ENCODE peak calls at places on chromosomes 6 and 20, in nine cellular contexts. T is heart right ventricle, Z is cardiac muscle cell, S is HCT116, D is hepatocyte, I is GM12878, K is neural progenitor cell, V is GM23338, B is mucosa of descending colon. E is an unnamed sample.
A peak's percentile ranks its signal among the peaks of the same experiment; 100 is the strongest.

GRCh38 chr6:10205120-10205519 is 209.8 kb downstream of the TFAP2A start:
- DNase-seq in S (no peak), I (no peak), B (no peak), D (no peak), T (no peak), K (no peak), Z (no peak), V (no peak), E (no peak)

GRCh38 chr6:128519931-128520435 is 416 bp downstream of the PTPRK start:
- DNase-seq in S (no peak), V (peak; percentile 61), D (no peak), T (peak; percentile 44), B (peak; percentile 65), Z (peak; percentile 77), K (no peak), I (no peak), E (no peak)

GRCh38 chr6:45447721-45448120 is 70.0 kb upstream of the SUPT3H start:
- DNase-seq in T (no peak), S (no peak), K (no peak), Z (no peak), V (no peak), I (no peak), B (no peak), D (no peak), E (no peak)

GRCh38 chr6:165843568-165844113 is 180.6 kb upstream of the PDE10A start:
- DNase-seq in B (no peak), I (no peak), D (no peak), T (no peak), S (no peak), V (no peak), Z (no peak), K (no peak), E (no peak)

GRCh38 chr6:135093578-135093977 is 39.0 kb upstream of the HBS1L start:
- DNase-seq in B (no peak), Z (peak; percentile 62), D (no peak), T (no peak), V (no peak), I (no peak), S (no peak), K (no peak), E (no peak)

GRCh38 chr6:160222491-160222890 is 36.1 kb downstream of the SLC22A2 start:
- DNase-seq in S (no peak), T (no peak), K (no peak), V (peak; percentile 58), D (no peak), I (no peak), Z (no peak), B (no peak), E (no peak)

GRCh38 chr20:1005452-1006027 is 3.4 kb upstream of the RSPO4 start:
- DNase-seq in Z (peak; percentile 36), S (peak; percentile 63), K (peak; percentile 82), I (peak; percentile 2), B (no peak), V (peak; percentile 92), T (no peak), D (peak; percentile 67), E (no peak)

GRCh38 chr6:138028893-138029292 is 78.3 kb downstream of the PERP start:
- DNase-seq in S (no peak), I (no peak), D (no peak), V (no peak), Z (no peak), B (no peak), T (no peak), K (no peak), E (no peak)

GRCh38 chr20:54475334-54476287 is at the start of gene DOK5:
- DNase-seq in K (peak; percentile 74), S (no peak), T (peak; percentile 52), I (no peak), D (peak; percentile 63), B (no peak), V (peak; percentile 80), Z (peak; percentile 83), E (no peak)

GRCh38 chr6:11271637-11272036 is 39.2 kb upstream of the NEDD9 start:
- DNase-seq in Z (peak; percentile 32), T (no peak), S (no peak), B (no peak), D (no peak), K (no peak), V (no peak), I (no peak), E (no peak)

GRCh38 chr20:33113387-33113908 is 34.0 kb downstream of the BPIFB4 start:
- DNase-seq in I (no peak), S (no peak), D (no peak), B (no peak), K (no peak), Z (no peak), T (no peak), V (no peak), E (no peak)

GRCh38 chr6:106922626-106923025 is 51.9 kb downstream of the CD24 start:
- DNase-seq in K (no peak), T (no peak), S (no peak), B (no peak), I (no peak), D (no peak), V (no peak), Z (no peak), E (no peak)

GRCh38 chr20:22921595-22922421 is 113.3 kb upstream of the SSTR4 start:
- DNase-seq in I (no peak), S (no peak), B (no peak), Z (peak; percentile 81), T (no peak), V (no peak), K (no peak), D (no peak), E (no peak)

GRCh38 chr6:3231213-3232016 is 4.0 kb upstream of the TUBB2B start:
- DNase-seq in V (peak; percentile 93), T (no peak), K (peak; percentile 92), B (peak; percentile 63), Z (peak; percentile 83), I (no peak), D (peak; percentile 96), S (no peak), E (peak; percentile 91)

GRCh38 chr20:48601798-48602197 is 226.0 kb downstream of the PREX1 start:
- DNase-seq in D (no peak), Z (no peak), K (no peak), I (no peak), T (no peak), S (no peak), V (no peak), B (no peak), E (peak; percentile 0)

GRCh38 chr20:8932192-8933150 is 136.4 kb upstream of the PLCB4 start:
- DNase-seq in B (no peak), S (no peak), I (no peak), D (no peak), Z (peak; percentile 10), K (no peak), V (no peak), T (no peak), E (no peak)

GRCh38 chr20:24131281-24131680 is 142.7 kb upstream of the GGTLC1 start:
- DNase-seq in B (no peak), I (no peak), D (no peak), S (no peak), T (no peak), V (no peak), Z (no peak), K (no peak), E (no peak)

GRCh38 chr20:24132246-24132645 is 143.7 kb upstream of the GGTLC1 start:
- DNase-seq in T (no peak), D (no peak), V (no peak), B (no peak), I (no peak), K (no peak), Z (no peak), S (no peak), E (no peak)

GRCh38 chr20:24134930-24135329 is 146.4 kb upstream of the GGTLC1 start:
- DNase-seq in V (no peak), Z (no peak), D (no peak), B (no peak), T (no peak), I (no peak), S (no peak), K (no peak), E (no peak)

GRCh38 chr20:24134284-24134683 is 145.7 kb upstream of the GGTLC1 start:
- DNase-seq in I (no peak), D (no peak), Z (no peak), S (no peak), V (peak; percentile 26), B (no peak), T (no peak), K (no peak), E (no peak)

GRCh38 chr20:24131684-24132083 is 143.1 kb upstream of the GGTLC1 start:
- DNase-seq in K (no peak), I (no peak), Z (no peak), D (no peak), S (no peak), T (no peak), V (no peak), B (no peak), E (no peak)
- H3K4me1 ChIP-seq in K (no peaks in the 10 kb centered on the region), I (no peaks in the 10 kb centered on the region), Z (no peaks in the 10 kb centered on the region), D (no peaks in the 10 kb centered on the region), S (no peaks in the 10 kb centered on the region), T (no peaks in the 10 kb centered on the region), V (no peaks in the 10 kb centered on the region), B (no peaks in the 10 kb centered on the region), E (no peaks in the 10 kb centered on the region)

GRCh38 chr6:113718588-113718987 is 138.6 kb upstream of the MARCKS start:
- DNase-seq in V (no peak), D (no peak), K (no peak), B (no peak), S (no peak), Z (no peak), T (no peak), I (no peak), E (no peak)
- TF ChIP-seq CTCF in V (no peak), D (no peak), K (no peak), B (no peak), S (no peak), Z (no peak), T (no peak), I (no peak), E (no peak)

DNA sequence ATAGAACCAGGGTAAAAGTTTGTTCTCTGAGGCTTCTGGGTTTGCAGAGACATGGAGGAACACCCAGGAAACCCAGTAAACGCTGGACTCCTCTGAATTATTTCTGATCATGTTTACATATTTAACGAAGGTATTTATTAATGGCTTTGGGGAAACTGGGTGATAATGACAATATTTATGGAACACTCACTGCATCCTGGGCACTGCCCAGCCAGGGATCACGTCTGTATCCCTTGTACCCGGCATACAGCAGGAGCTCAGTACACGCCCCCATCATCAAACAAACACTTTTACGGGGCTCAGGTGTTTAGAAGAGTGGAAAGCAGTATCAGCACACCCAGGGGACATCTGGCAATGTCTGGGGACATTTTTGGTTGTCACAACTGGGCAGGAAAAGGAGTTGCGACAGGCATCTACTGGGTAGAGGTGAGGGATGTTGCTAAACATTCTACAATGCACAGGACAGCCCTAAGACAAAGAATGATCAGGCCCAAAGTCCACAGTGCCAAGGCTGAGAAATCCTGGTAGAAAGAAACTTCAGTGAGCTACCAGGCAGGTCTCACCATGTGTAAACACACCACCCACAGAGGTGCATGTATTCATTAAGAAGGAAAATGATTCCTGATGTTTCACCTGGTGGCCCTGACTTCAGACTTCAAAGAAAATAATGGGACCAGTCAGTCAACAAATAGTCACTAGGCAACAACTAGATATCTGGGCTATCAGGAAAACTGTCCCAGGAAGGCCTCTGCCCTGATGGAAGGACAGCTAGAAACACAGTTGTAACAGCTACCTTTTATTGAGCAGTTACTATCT is 35.3 kb downstream of the ZMYND8 start:
- DNase-seq in K (no peak), S (no peak), V (peak; percentile 51), B (no peak), I (no peak), T (no peak), Z (no peak), D (peak; percentile 54), E (no peak)
- H3K4me1 ChIP-seq in K (peaks cover 50% of the 10 kb centered on the region), S (peaks cover 94% of the 10 kb centered on the region), V (peaks cover 61% of the 10 kb centered on the region), B (peaks cover 62% of the 10 kb centered on the region), I (peaks cover 28% of the 10 kb centered on the region), T (peaks cover 31% of the 10 kb centered on the region), Z (peaks cover 40% of the 10 kb centered on the region), D (peaks cover 59% of the 10 kb centered on the region), E (peaks cover 16% of the 10 kb centered on the region)

GRCh38 chr20:17883592-17884317 is 84.8 kb downstream of the SNX5 start:
- DNase-seq in V (no peak), D (peak; percentile 5), B (no peak), Z (no peak), K (no peak), T (no peak), I (no peak), S (no peak), E (no peak)
- TF ChIP-seq CTCF in V (peak; percentile 28), D (no peak), B (no peak), Z (peak; percentile 12), K (peak; percentile 9), T (no peak), I (no peak), S (peak; percentile 37), E (peak; percentile 7)

E was measured in BE2C.